ENCODE peak calls at places on chromosomes 12 and 14, in eight cellular contexts. One of them, this sample, is unnamed.

GRCh38 chr14:86510503-86510902 is 980.6 kb downstream of the FLRT2 start:
- DNase-seq in lower lobe of right lung: no peak
- DNase-seq in tibial artery: no peak
- DNase-seq in aorta: no peak
- DNase-seq in endodermal cell: no peak
- DNase-seq in left ventricle myocardium inferior: no peak
- DNase-seq in mesendoderm: no peak
- DNase-seq in thyroid gland: no peak
- DNase-seq in this sample: no peak

GRCh38 chr14:90416649-90417237 is 19.9 kb downstream of the CALM1 start:
- DNase-seq in lower lobe of right lung: no peak
- DNase-seq in tibial artery: no peak
- DNase-seq in aorta: no peak
- DNase-seq in endodermal cell: no peak
- DNase-seq in left ventricle myocardium inferior: no peak
- DNase-seq in mesendoderm: no peak
- DNase-seq in thyroid gland: no peak
- DNase-seq in this sample: no peak

GRCh38 chr14:52878469-52878868 is 72.4 kb downstream of the FERMT2 start:
- DNase-seq in lower lobe of right lung: no peak
- DNase-seq in tibial artery: no peak
- DNase-seq in aorta: no peak
- DNase-seq in endodermal cell: no peak
- DNase-seq in left ventricle myocardium inferior: no peak
- DNase-seq in mesendoderm: no peak
- DNase-seq in thyroid gland: no peak
- DNase-seq in this sample: no peak

GRCh38 chr14:45135181-45135580 is 549 bp upstream of the FANCM start:
- DNase-seq in lower lobe of right lung: no peak
- DNase-seq in tibial artery: no peak
- DNase-seq in aorta: no peak
- DNase-seq in endodermal cell: no peak
- DNase-seq in left ventricle myocardium inferior: no peak
- DNase-seq in mesendoderm: peak; percentile 25
- DNase-seq in thyroid gland: no peak
- DNase-seq in this sample: no peak

GRCh38 chr14:105410642-105411016 is 9.0 kb upstream of the MTA1 start:
- DNase-seq in lower lobe of right lung: no peak
- DNase-seq in tibial artery: no peak
- DNase-seq in aorta: no peak
- DNase-seq in endodermal cell: no peak
- DNase-seq in left ventricle myocardium inferior: no peak
- DNase-seq in mesendoderm: no peak
- DNase-seq in thyroid gland: no peak
- DNase-seq in this sample: no peak

GRCh38 chr14:81062816-81063215 is 107.4 kb downstream of the TSHR start:
- DNase-seq in lower lobe of right lung: no peak
- DNase-seq in tibial artery: no peak
- DNase-seq in aorta: no peak
- DNase-seq in endodermal cell: peak; percentile 78
- DNase-seq in left ventricle myocardium inferior: no peak
- DNase-seq in mesendoderm: peak; percentile 66
- DNase-seq in thyroid gland: no peak
- DNase-seq in this sample: no peak

GRCh38 chr14:24177041-24177825 is 5.4 kb downstream of the REC8 start:
- DNase-seq in lower lobe of right lung: no peak
- DNase-seq in tibial artery: no peak
- DNase-seq in aorta: no peak
- DNase-seq in endodermal cell: no peak
- DNase-seq in left ventricle myocardium inferior: no peak
- DNase-seq in mesendoderm: no peak
- DNase-seq in thyroid gland: no peak
- DNase-seq in this sample: no peak

GRCh38 chr12:108634225-108634795 is 616 bp upstream of the SELPLG start:
- DNase-seq in lower lobe of right lung: peak; percentile 78
- DNase-seq in tibial artery: no peak
- DNase-seq in aorta: peak; percentile 61
- DNase-seq in endodermal cell: peak; percentile 70
- DNase-seq in left ventricle myocardium inferior: no peak
- DNase-seq in mesendoderm: peak; percentile 62
- DNase-seq in thyroid gland: no peak
- DNase-seq in this sample: no peak

GRCh38 chr12:76866146-76866545 is 12.7 kb downstream of the CSRP2 start:
- DNase-seq in lower lobe of right lung: no peak
- DNase-seq in tibial artery: no peak
- DNase-seq in aorta: no peak
- DNase-seq in endodermal cell: no peak
- DNase-seq in left ventricle myocardium inferior: no peak
- DNase-seq in mesendoderm: no peak
- DNase-seq in thyroid gland: no peak
- DNase-seq in this sample: no peak

GRCh38 chr12:103841690-103842584 is 903 bp upstream of the NT5DC3 start:
- DNase-seq in lower lobe of right lung: peak; percentile 68
- DNase-seq in tibial artery: peak; percentile 45
- DNase-seq in aorta: peak; percentile 67
- DNase-seq in endodermal cell: peak; percentile 95
- DNase-seq in left ventricle myocardium inferior: peak; percentile 53
- DNase-seq in mesendoderm: peak; percentile 79
- DNase-seq in thyroid gland: peak; percentile 64
- DNase-seq in this sample: peak; percentile 87

GRCh38 chr12:8014836-8015235 is 17.7 kb upstream of the FOXJ2 start:
- DNase-seq in lower lobe of right lung: no peak
- DNase-seq in tibial artery: no peak
- DNase-seq in aorta: no peak
- DNase-seq in endodermal cell: peak; percentile 76
- DNase-seq in left ventricle myocardium inferior: no peak
- DNase-seq in mesendoderm: no peak
- DNase-seq in thyroid gland: no peak
- DNase-seq in this sample: no peak

GRCh38 chr12:105020241-105020962 is 34.3 kb downstream of the NOPCHAP1 start:
- DNase-seq in lower lobe of right lung: no peak
- DNase-seq in tibial artery: no peak
- DNase-seq in aorta: no peak
- DNase-seq in endodermal cell: no peak
- DNase-seq in left ventricle myocardium inferior: no peak
- DNase-seq in mesendoderm: peak; percentile 6
- DNase-seq in thyroid gland: no peak
- DNase-seq in this sample: no peak

GRCh38 chr12:117121456-117121855 is 22.2 kb upstream of the TESC start:
- DNase-seq in lower lobe of right lung: no peak
- DNase-seq in tibial artery: no peak
- DNase-seq in aorta: no peak
- DNase-seq in endodermal cell: no peak
- DNase-seq in left ventricle myocardium inferior: no peak
- DNase-seq in mesendoderm: no peak
- DNase-seq in thyroid gland: no peak
- DNase-seq in this sample: no peak

GRCh38 chr14:51692646-51693045 is 40.9 kb downstream of the FRMD6 start:
- DNase-seq in lower lobe of right lung: no peak
- DNase-seq in tibial artery: no peak
- DNase-seq in aorta: no peak
- DNase-seq in endodermal cell: no peak
- DNase-seq in left ventricle myocardium inferior: no peak
- DNase-seq in mesendoderm: no peak
- DNase-seq in thyroid gland: no peak
- DNase-seq in this sample: no peak

DNA sequence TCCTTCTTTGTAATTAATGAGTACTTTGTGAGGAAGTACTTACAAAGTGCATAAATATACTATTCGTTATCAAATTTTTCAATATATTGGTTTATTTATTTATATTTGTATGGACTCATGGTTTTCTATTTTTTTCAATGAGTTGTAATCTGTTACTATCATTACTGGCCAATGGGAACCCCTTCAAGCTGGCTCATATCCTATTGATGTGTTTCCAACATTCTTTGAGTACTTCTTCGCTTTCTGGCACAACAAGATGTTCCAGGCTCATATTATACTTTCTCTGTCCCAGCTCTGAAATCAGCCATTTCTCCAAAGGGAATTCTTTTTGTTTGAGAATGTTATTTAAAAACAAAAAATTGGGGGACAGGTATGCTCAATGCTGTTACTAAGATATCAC is 17.5 kb downstream of the YBX3 start:
- DNase-seq in lower lobe of right lung: no peak
- DNase-seq in tibial artery: no peak
- DNase-seq in aorta: no peak
- DNase-seq in endodermal cell: no peak
- DNase-seq in left ventricle myocardium inferior: no peak
- DNase-seq in mesendoderm: no peak
- DNase-seq in thyroid gland: no peak
- DNase-seq in this sample: no peak
- H3K27ac ChIP-seq in lower lobe of right lung: peak overlapping the region; percentile 5
- H3K27ac ChIP-seq in tibial artery: peak overlapping the region; percentile 11
- H3K27ac ChIP-seq in aorta: no peak overlapping the region
- H3K27ac ChIP-seq in endodermal cell: no peak overlapping the region
- H3K27ac ChIP-seq in left ventricle myocardium inferior: peak overlapping the region; percentile 68
- H3K27ac ChIP-seq in mesendoderm: no peak overlapping the region
- H3K27ac ChIP-seq in thyroid gland: no peak overlapping the region
- H3K27ac ChIP-seq in this sample: no peak overlapping the region

GRCh38 chr12:124311292-124312109 is 16.6 kb downstream of the RFLNA start:
- DNase-seq in lower lobe of right lung: no peak
- DNase-seq in tibial artery: no peak
- DNase-seq in aorta: no peak
- DNase-seq in endodermal cell: peak; percentile 74
- DNase-seq in left ventricle myocardium inferior: no peak
- DNase-seq in mesendoderm: no peak
- DNase-seq in thyroid gland: no peak
- DNase-seq in this sample: no peak

GRCh38 chr12:124312601-124313000 is 17.7 kb downstream of the RFLNA start:
- DNase-seq in lower lobe of right lung: no peak
- DNase-seq in tibial artery: no peak
- DNase-seq in aorta: no peak
- DNase-seq in endodermal cell: no peak
- DNase-seq in left ventricle myocardium inferior: no peak
- DNase-seq in mesendoderm: no peak
- DNase-seq in thyroid gland: no peak
- DNase-seq in this sample: no peak

GRCh38 chr12:124316257-124316656 is 21.4 kb downstream of the RFLNA start:
- DNase-seq in lower lobe of right lung: no peak
- DNase-seq in tibial artery: no peak
- DNase-seq in aorta: no peak
- DNase-seq in endodermal cell: peak; percentile 53
- DNase-seq in left ventricle myocardium inferior: no peak
- DNase-seq in mesendoderm: no peak
- DNase-seq in thyroid gland: no peak
- DNase-seq in this sample: no peak

GRCh38 chr12:124315316-124315924 is 20.5 kb downstream of the RFLNA start:
- DNase-seq in lower lobe of right lung: no peak
- DNase-seq in tibial artery: no peak
- DNase-seq in aorta: no peak
- DNase-seq in endodermal cell: peak; percentile 64
- DNase-seq in left ventricle myocardium inferior: no peak
- DNase-seq in mesendoderm: no peak
- DNase-seq in thyroid gland: no peak
- DNase-seq in this sample: no peak

GRCh38 chr12:124314207-124314606 is 19.3 kb downstream of the RFLNA start:
- DNase-seq in lower lobe of right lung: no peak
- DNase-seq in tibial artery: no peak
- DNase-seq in aorta: no peak
- DNase-seq in endodermal cell: no peak
- DNase-seq in left ventricle myocardium inferior: no peak
- DNase-seq in mesendoderm: no peak
- DNase-seq in thyroid gland: no peak
- DNase-seq in this sample: no peak
- H3K27ac ChIP-seq in lower lobe of right lung: no peak overlapping the region
- H3K27ac ChIP-seq in tibial artery: no peak overlapping the region
- H3K27ac ChIP-seq in aorta: no peak overlapping the region
- H3K27ac ChIP-seq in endodermal cell: no peak overlapping the region
- H3K27ac ChIP-seq in left ventricle myocardium inferior: no peak overlapping the region
- H3K27ac ChIP-seq in mesendoderm: no peak overlapping the region
- H3K27ac ChIP-seq in thyroid gland: no peak overlapping the region
- H3K27ac ChIP-seq in this sample: no peak overlapping the region

GRCh38 chr12:57141249-57141648 is 6.2 kb downstream of the LRP1-AS start:
- DNase-seq in lower lobe of right lung: no peak
- DNase-seq in tibial artery: peak; percentile 19
- DNase-seq in aorta: peak; percentile 32
- DNase-seq in endodermal cell: no peak
- DNase-seq in left ventricle myocardium inferior: no peak
- DNase-seq in mesendoderm: no peak
- DNase-seq in thyroid gland: no peak
- DNase-seq in this sample: no peak

GRCh38 chr12:57139796-57140649 is 7.4 kb downstream of the LRP1-AS start:
- DNase-seq in lower lobe of right lung: no peak
- DNase-seq in tibial artery: peak; percentile 34
- DNase-seq in aorta: peak; percentile 35
- DNase-seq in endodermal cell: no peak
- DNase-seq in left ventricle myocardium inferior: no peak
- DNase-seq in mesendoderm: no peak
- DNase-seq in thyroid gland: no peak
- DNase-seq in this sample: no peak

GRCh38 chr12:57143454-57143853 is 4.0 kb downstream of the LRP1-AS start:
- DNase-seq in lower lobe of right lung: no peak
- DNase-seq in tibial artery: no peak
- DNase-seq in aorta: no peak
- DNase-seq in endodermal cell: no peak
- DNase-seq in left ventricle myocardium inferior: no peak
- DNase-seq in mesendoderm: no peak
- DNase-seq in thyroid gland: no peak
- DNase-seq in this sample: no peak

GRCh38 chr12:57142121-57142520 is 5.3 kb downstream of the LRP1-AS start:
- DNase-seq in lower lobe of right lung: no peak
- DNase-seq in tibial artery: no peak
- DNase-seq in aorta: peak; percentile 35
- DNase-seq in endodermal cell: no peak
- DNase-seq in left ventricle myocardium inferior: no peak
- DNase-seq in mesendoderm: no peak
- DNase-seq in thyroid gland: no peak
- DNase-seq in this sample: no peak

DNA sequence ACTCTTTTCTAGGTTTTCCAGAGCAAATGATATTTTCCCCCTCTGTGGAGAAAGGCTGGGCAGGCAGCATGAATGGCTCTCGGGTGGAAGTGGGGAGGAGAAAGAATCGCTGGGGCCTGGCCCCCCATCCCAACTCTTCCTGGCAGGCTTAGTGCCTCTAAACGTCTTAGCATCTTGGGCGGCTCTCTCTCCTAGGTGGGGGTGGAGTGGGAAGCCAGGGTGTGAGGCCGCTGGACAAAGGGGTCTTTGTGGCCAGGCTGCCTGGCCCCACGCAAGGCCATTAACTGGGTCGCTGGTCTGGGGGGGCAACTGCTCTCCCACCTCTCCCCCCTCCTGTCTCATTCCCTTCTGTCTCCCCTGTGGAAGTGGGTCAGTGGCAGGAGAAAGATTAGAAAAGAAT is 4.7 kb downstream of the LRP1-AS start:
- DNase-seq in lower lobe of right lung: no peak
- DNase-seq in tibial artery: no peak
- DNase-seq in aorta: no peak
- DNase-seq in endodermal cell: no peak
- DNase-seq in left ventricle myocardium inferior: no peak
- DNase-seq in mesendoderm: no peak
- DNase-seq in thyroid gland: no peak
- DNase-seq in this sample: no peak
- H3K27ac ChIP-seq in lower lobe of right lung: no peak overlapping the region
- H3K27ac ChIP-seq in tibial artery: peak overlapping the region; percentile 95
- H3K27ac ChIP-seq in aorta: no peak overlapping the region
- H3K27ac ChIP-seq in endodermal cell: peak overlapping the region; percentile 21
- H3K27ac ChIP-seq in left ventricle myocardium inferior: peak overlapping the region; percentile 99
- H3K27ac ChIP-seq in mesendoderm: no peak overlapping the region
- H3K27ac ChIP-seq in thyroid gland: no peak overlapping the region
- H3K27ac ChIP-seq in this sample: no peak overlapping the region

GRCh38 chr12:64171715-64172114 is 50.4 kb downstream of the KICS2 start:
- DNase-seq in lower lobe of right lung: no peak
- DNase-seq in tibial artery: no peak
- DNase-seq in aorta: no peak
- DNase-seq in endodermal cell: no peak
- DNase-seq in left ventricle myocardium inferior: no peak
- DNase-seq in mesendoderm: peak; percentile 72
- DNase-seq in thyroid gland: no peak
- DNase-seq in this sample: no peak
- H3K27ac ChIP-seq in lower lobe of right lung: no peak overlapping the region
- H3K27ac ChIP-seq in tibial artery: no peak overlapping the region
- H3K27ac ChIP-seq in aorta: no peak overlapping the region
- H3K27ac ChIP-seq in endodermal cell: no peak overlapping the region
- H3K27ac ChIP-seq in left ventricle myocardium inferior: no peak overlapping the region
- H3K27ac ChIP-seq in mesendoderm: no peak overlapping the region
- H3K27ac ChIP-seq in thyroid gland: no peak overlapping the region
- H3K27ac ChIP-seq in this sample: peak overlapping the region; percentile 91

This sample was measured in epithelial cell of prostate.